ENCODE peak calls at places on chromosomes 3 and 15, in nine cellular contexts. One of them, this sample, is unnamed.
A peak's percentile ranks its signal among the peaks of the same experiment; 100 is the strongest.

GRCh38 chr3:52028572-52028971 is 27.8 kb downstream of the DUSP7 start:
- DNase-seq in adipocyte: no peak
- DNase-seq in T-cell: no peak
- DNase-seq in HFFc6: no peak
- DNase-seq in activated T-cell treated with anti-CD3 and anti-CD28 coated beads, Interleukin-2, amount 50 U/mL, for 72 hours: no peak
- DNase-seq in progenitor cell of endocrine pancreas: no peak
- DNase-seq in DND-41: no peak
- DNase-seq in cardiac septum: peak; percentile 87
- DNase-seq in HCT116: no peak
- DNase-seq in this sample: peak; percentile 86

GRCh38 chr15:53830707-53831386 is 71.4 kb upstream of the WDR72 start:
- DNase-seq in HFFc6: no peak
- DNase-seq in DND-41: no peak
- DNase-seq in activated T-cell treated with anti-CD3 and anti-CD28 coated beads, Interleukin-2, amount 50 U/mL, for 72 hours: no peak
- DNase-seq in T-cell: no peak
- DNase-seq in cardiac septum: no peak
- DNase-seq in adipocyte: no peak
- DNase-seq in progenitor cell of endocrine pancreas: peak; percentile 39
- DNase-seq in HCT116: no peak
- DNase-seq in this sample: no peak

GRCh38 chr3:94028093-94028837 is at the start of gene STX19:
- DNase-seq in T-cell: no peak
- DNase-seq in adipocyte: no peak
- DNase-seq in HFFc6: no peak
- DNase-seq in progenitor cell of endocrine pancreas: no peak
- DNase-seq in cardiac septum: no peak
- DNase-seq in activated T-cell treated with anti-CD3 and anti-CD28 coated beads, Interleukin-2, amount 50 U/mL, for 72 hours: no peak
- DNase-seq in HCT116: peak; percentile 2
- DNase-seq in DND-41: no peak
- DNase-seq in this sample: no peak

GRCh38 chr3:114899186-114899931 is 247.7 kb downstream of the ZBTB20 start:
- DNase-seq in activated T-cell treated with anti-CD3 and anti-CD28 coated beads, Interleukin-2, amount 50 U/mL, for 72 hours: no peak
- DNase-seq in progenitor cell of endocrine pancreas: no peak
- DNase-seq in HFFc6: no peak
- DNase-seq in DND-41: peak; percentile 31
- DNase-seq in T-cell: no peak
- DNase-seq in adipocyte: no peak
- DNase-seq in HCT116: no peak
- DNase-seq in cardiac septum: no peak
- DNase-seq in this sample: no peak

GRCh38 chr15:58010983-58011382 is 54.5 kb downstream of the ALDH1A2 start:
- DNase-seq in HCT116: no peak
- DNase-seq in progenitor cell of endocrine pancreas: no peak
- DNase-seq in adipocyte: no peak
- DNase-seq in HFFc6: no peak
- DNase-seq in cardiac septum: no peak
- DNase-seq in activated T-cell treated with anti-CD3 and anti-CD28 coated beads, Interleukin-2, amount 50 U/mL, for 72 hours: no peak
- DNase-seq in DND-41: no peak
- DNase-seq in T-cell: no peak
- DNase-seq in this sample: no peak

GRCh38 chr15:43903864-43904290 is 77.1 kb downstream of the WDR76 start:
- DNase-seq in HCT116: peak; percentile 56
- DNase-seq in T-cell: peak; percentile 29
- DNase-seq in activated T-cell treated with anti-CD3 and anti-CD28 coated beads, Interleukin-2, amount 50 U/mL, for 72 hours: peak; percentile 73
- DNase-seq in progenitor cell of endocrine pancreas: peak; percentile 69
- DNase-seq in HFFc6: peak; percentile 29
- DNase-seq in cardiac septum: no peak
- DNase-seq in DND-41: peak; percentile 71
- DNase-seq in adipocyte: peak; percentile 90
- DNase-seq in this sample: no peak

GRCh38 chr3:79125313-79125984 is 642.3 kb downstream of the ROBO1 start:
- DNase-seq in DND-41: no peak
- DNase-seq in adipocyte: no peak
- DNase-seq in HFFc6: no peak
- DNase-seq in activated T-cell treated with anti-CD3 and anti-CD28 coated beads, Interleukin-2, amount 50 U/mL, for 72 hours: no peak
- DNase-seq in cardiac septum: no peak
- DNase-seq in progenitor cell of endocrine pancreas: no peak
- DNase-seq in T-cell: no peak
- DNase-seq in HCT116: no peak
- DNase-seq in this sample: no peak

GRCh38 chr15:68629519-68630204 is 50.9 kb downstream of the CORO2B start:
- DNase-seq in adipocyte: no peak
- DNase-seq in progenitor cell of endocrine pancreas: no peak
- DNase-seq in activated T-cell treated with anti-CD3 and anti-CD28 coated beads, Interleukin-2, amount 50 U/mL, for 72 hours: no peak
- DNase-seq in T-cell: no peak
- DNase-seq in cardiac septum: no peak
- DNase-seq in DND-41: no peak
- DNase-seq in HFFc6: no peak
- DNase-seq in HCT116: no peak
- DNase-seq in this sample: no peak

GRCh38 chr15:64045774-64046346 is 425 bp downstream of the DAPK2 start:
- DNase-seq in HFFc6: no peak
- DNase-seq in T-cell: no peak
- DNase-seq in activated T-cell treated with anti-CD3 and anti-CD28 coated beads, Interleukin-2, amount 50 U/mL, for 72 hours: no peak
- DNase-seq in HCT116: no peak
- DNase-seq in cardiac septum: no peak
- DNase-seq in DND-41: no peak
- DNase-seq in adipocyte: no peak
- DNase-seq in progenitor cell of endocrine pancreas: peak; percentile 13
- DNase-seq in this sample: no peak

This sample was measured in dorsolateral prefrontal cortex.